ENCODE peak calls at places on chromosomes 1 and 21, in eight cellular contexts. One of them, this sample, is unnamed.

GRCh38 chr1:191901651-191902050 is 256.6 kb upstream of the RGS18 start:
- DNase-seq in GM20000: no peak
- DNase-seq in mammary epithelial cell: peak; percentile 13
- DNase-seq in type B pancreatic cell: no peak
- DNase-seq in astrocyte: no peak
- DNase-seq in cardiac fibroblast: no peak
- DNase-seq in BJ: no peak
- DNase-seq in right atrium auricular region: no peak
- DNase-seq in this sample: no peak

GRCh38 chr21:31559368-31560119 is 99.9 kb upstream of the SOD1 start:
- DNase-seq in GM20000: peak; percentile 81
- DNase-seq in mammary epithelial cell: peak; percentile 94
- DNase-seq in type B pancreatic cell: peak; percentile 98
- DNase-seq in astrocyte: peak; percentile 96
- DNase-seq in cardiac fibroblast: peak; percentile 90
- DNase-seq in BJ: peak; percentile 3
- DNase-seq in right atrium auricular region: peak; percentile 86
- DNase-seq in this sample: peak; percentile 94

GRCh38 chr21:20875741-20876140 is 122.5 kb upstream of the NCAM2 start:
- DNase-seq in GM20000: no peak
- DNase-seq in mammary epithelial cell: no peak
- DNase-seq in type B pancreatic cell: no peak
- DNase-seq in astrocyte: no peak
- DNase-seq in cardiac fibroblast: no peak
- DNase-seq in BJ: no peak
- DNase-seq in right atrium auricular region: no peak
- DNase-seq in this sample: no peak

GRCh38 chr1:67214420-67215174 is 48.3 kb downstream of the IL23R start:
- DNase-seq in GM20000: peak; percentile 16
- DNase-seq in mammary epithelial cell: peak; percentile 38
- DNase-seq in type B pancreatic cell: no peak
- DNase-seq in astrocyte: peak; percentile 8
- DNase-seq in cardiac fibroblast: peak; percentile 51
- DNase-seq in BJ: no peak
- DNase-seq in right atrium auricular region: no peak
- DNase-seq in this sample: peak; percentile 64

GRCh38 chr1:210089848-210090247 is 142.7 kb upstream of the SERTAD4 start:
- DNase-seq in GM20000: no peak
- DNase-seq in mammary epithelial cell: no peak
- DNase-seq in type B pancreatic cell: no peak
- DNase-seq in astrocyte: no peak
- DNase-seq in cardiac fibroblast: peak; percentile 11
- DNase-seq in BJ: no peak
- DNase-seq in right atrium auricular region: no peak
- DNase-seq in this sample: no peak

GRCh38 chr1:55869050-55869449 is 653.9 kb upstream of the USP24 start:
- DNase-seq in GM20000: no peak
- DNase-seq in mammary epithelial cell: no peak
- DNase-seq in type B pancreatic cell: no peak
- DNase-seq in astrocyte: peak; percentile 23
- DNase-seq in cardiac fibroblast: no peak
- DNase-seq in BJ: no peak
- DNase-seq in right atrium auricular region: peak; percentile 59
- DNase-seq in this sample: no peak

GRCh38 chr1:247212012-247212411 is 40.2 kb upstream of the ZNF124 start:
- DNase-seq in GM20000: peak; percentile 78
- DNase-seq in mammary epithelial cell: peak; percentile 39
- DNase-seq in type B pancreatic cell: no peak
- DNase-seq in astrocyte: no peak
- DNase-seq in cardiac fibroblast: no peak
- DNase-seq in BJ: no peak
- DNase-seq in right atrium auricular region: no peak
- DNase-seq in this sample: no peak

GRCh38 chr1:201649776-201650607 is 111.1 kb downstream of the NAV1 start:
- DNase-seq in GM20000: peak; percentile 29
- DNase-seq in mammary epithelial cell: no peak
- DNase-seq in type B pancreatic cell: peak; percentile 84
- DNase-seq in astrocyte: peak; percentile 69
- DNase-seq in cardiac fibroblast: peak; percentile 77
- DNase-seq in BJ: no peak
- DNase-seq in right atrium auricular region: peak; percentile 78
- DNase-seq in this sample: peak; percentile 64

GRCh38 chr1:207659545-207660148 is 14.7 kb downstream of the CR1L start:
- DNase-seq in GM20000: no peak
- DNase-seq in mammary epithelial cell: no peak
- DNase-seq in type B pancreatic cell: no peak
- DNase-seq in astrocyte: no peak
- DNase-seq in cardiac fibroblast: no peak
- DNase-seq in BJ: no peak
- DNase-seq in right atrium auricular region: no peak
- DNase-seq in this sample: peak; percentile 62

GRCh38 chr1:241253491-241253890 is 103.5 kb downstream of the RGS7 start:
- DNase-seq in GM20000: no peak
- DNase-seq in mammary epithelial cell: no peak
- DNase-seq in type B pancreatic cell: no peak
- DNase-seq in astrocyte: peak; percentile 10
- DNase-seq in cardiac fibroblast: peak; percentile 76
- DNase-seq in BJ: peak; percentile 32
- DNase-seq in right atrium auricular region: no peak
- DNase-seq in this sample: no peak

GRCh38 chr1:176566004-176566975 is 103.3 kb downstream of the PAPPA2 start:
- DNase-seq in GM20000: no peak
- DNase-seq in mammary epithelial cell: no peak
- DNase-seq in type B pancreatic cell: no peak
- DNase-seq in astrocyte: peak; percentile 7
- DNase-seq in cardiac fibroblast: peak; percentile 6
- DNase-seq in BJ: no peak
- DNase-seq in right atrium auricular region: no peak
- DNase-seq in this sample: no peak

GRCh38 chr1:157992031-157992568 is 1.3 kb upstream of the KIRREL1 start:
- DNase-seq in GM20000: peak; percentile 84
- DNase-seq in mammary epithelial cell: peak; percentile 55
- DNase-seq in type B pancreatic cell: no peak
- DNase-seq in astrocyte: peak; percentile 31
- DNase-seq in cardiac fibroblast: peak; percentile 77
- DNase-seq in BJ: no peak
- DNase-seq in right atrium auricular region: peak; percentile 83
- DNase-seq in this sample: peak; percentile 83

GRCh38 chr1:166813508-166814223 is 25.6 kb upstream of the POGK start:
- DNase-seq in GM20000: no peak
- DNase-seq in mammary epithelial cell: no peak
- DNase-seq in type B pancreatic cell: no peak
- DNase-seq in astrocyte: no peak
- DNase-seq in cardiac fibroblast: no peak
- DNase-seq in BJ: no peak
- DNase-seq in right atrium auricular region: no peak
- DNase-seq in this sample: no peak

GRCh38 chr1:26016258-26016943 is 5.2 kb upstream of the EXTL1 start:
- DNase-seq in GM20000: peak; percentile 60
- DNase-seq in mammary epithelial cell: no peak
- DNase-seq in type B pancreatic cell: no peak
- DNase-seq in astrocyte: peak; percentile 57
- DNase-seq in cardiac fibroblast: no peak
- DNase-seq in BJ: no peak
- DNase-seq in right atrium auricular region: no peak
- DNase-seq in this sample: no peak

GRCh38 chr1:170097449-170097948 is 23.0 kb upstream of the KIFAP3 start:
- DNase-seq in GM20000: no peak
- DNase-seq in mammary epithelial cell: no peak
- DNase-seq in type B pancreatic cell: no peak
- DNase-seq in astrocyte: no peak
- DNase-seq in cardiac fibroblast: no peak
- DNase-seq in BJ: no peak
- DNase-seq in right atrium auricular region: no peak
- DNase-seq in this sample: no peak

GRCh38 chr21:43306911-43307676 is 119.8 kb downstream of the SIK1 start:
- DNase-seq in GM20000: peak; percentile 72
- DNase-seq in mammary epithelial cell: peak; percentile 92
- DNase-seq in type B pancreatic cell: no peak
- DNase-seq in astrocyte: peak; percentile 57
- DNase-seq in cardiac fibroblast: peak; percentile 62
- DNase-seq in BJ: no peak
- DNase-seq in right atrium auricular region: no peak
- DNase-seq in this sample: peak; percentile 40

GRCh38 chr21:39025198-39025597 is 158.1 kb downstream of the PSMG1 start:
- DNase-seq in GM20000: no peak
- DNase-seq in mammary epithelial cell: no peak
- DNase-seq in type B pancreatic cell: no peak
- DNase-seq in astrocyte: no peak
- DNase-seq in cardiac fibroblast: no peak
- DNase-seq in BJ: no peak
- DNase-seq in right atrium auricular region: no peak
- DNase-seq in this sample: no peak

GRCh38 chr21:39022035-39022900 is 161.0 kb downstream of the PSMG1 start:
- DNase-seq in GM20000: no peak
- DNase-seq in mammary epithelial cell: no peak
- DNase-seq in type B pancreatic cell: no peak
- DNase-seq in astrocyte: no peak
- DNase-seq in cardiac fibroblast: no peak
- DNase-seq in BJ: no peak
- DNase-seq in right atrium auricular region: no peak
- DNase-seq in this sample: no peak

GRCh38 chr21:39021475-39021832 is 161.8 kb downstream of the PSMG1 start:
- DNase-seq in GM20000: no peak
- DNase-seq in mammary epithelial cell: no peak
- DNase-seq in type B pancreatic cell: no peak
- DNase-seq in astrocyte: no peak
- DNase-seq in cardiac fibroblast: no peak
- DNase-seq in BJ: no peak
- DNase-seq in right atrium auricular region: no peak
- DNase-seq in this sample: no peak

GRCh38 chr21:39024538-39024937 is 158.7 kb downstream of the PSMG1 start:
- DNase-seq in GM20000: no peak
- DNase-seq in mammary epithelial cell: no peak
- DNase-seq in type B pancreatic cell: no peak
- DNase-seq in astrocyte: no peak
- DNase-seq in cardiac fibroblast: no peak
- DNase-seq in BJ: no peak
- DNase-seq in right atrium auricular region: no peak
- DNase-seq in this sample: no peak

GRCh38 chr21:39022901-39023693 is 160.2 kb downstream of the PSMG1 start:
- DNase-seq in GM20000: no peak
- DNase-seq in mammary epithelial cell: no peak
- DNase-seq in type B pancreatic cell: no peak
- DNase-seq in astrocyte: peak; percentile 66
- DNase-seq in cardiac fibroblast: peak; percentile 56
- DNase-seq in BJ: no peak
- DNase-seq in right atrium auricular region: no peak
- DNase-seq in this sample: no peak
- TF ChIP-seq CTCF in GM20000: no peak
- TF ChIP-seq CTCF in mammary epithelial cell: peak; percentile 35
- TF ChIP-seq CTCF in type B pancreatic cell: peak; percentile 46
- TF ChIP-seq CTCF in astrocyte: no peak
- TF ChIP-seq CTCF in cardiac fibroblast: no peak
- TF ChIP-seq CTCF in BJ: no peak
- TF ChIP-seq CTCF in right atrium auricular region: no peak
- TF ChIP-seq CTCF in this sample: no peak

GRCh38 chr1:236560213-236560771 is 36.5 kb downstream of the LGALS8 start:
- DNase-seq in GM20000: no peak
- DNase-seq in mammary epithelial cell: no peak
- DNase-seq in type B pancreatic cell: no peak
- DNase-seq in astrocyte: no peak
- DNase-seq in cardiac fibroblast: no peak
- DNase-seq in BJ: no peak
- DNase-seq in right atrium auricular region: no peak
- DNase-seq in this sample: no peak
- TF ChIP-seq CTCF in GM20000: no peak
- TF ChIP-seq CTCF in mammary epithelial cell: no peak
- TF ChIP-seq CTCF in type B pancreatic cell: no peak
- TF ChIP-seq CTCF in astrocyte: no peak
- TF ChIP-seq CTCF in cardiac fibroblast: peak; percentile 4
- TF ChIP-seq CTCF in BJ: no peak
- TF ChIP-seq CTCF in right atrium auricular region: no peak
- TF ChIP-seq CTCF in this sample: no peak

DNA sequence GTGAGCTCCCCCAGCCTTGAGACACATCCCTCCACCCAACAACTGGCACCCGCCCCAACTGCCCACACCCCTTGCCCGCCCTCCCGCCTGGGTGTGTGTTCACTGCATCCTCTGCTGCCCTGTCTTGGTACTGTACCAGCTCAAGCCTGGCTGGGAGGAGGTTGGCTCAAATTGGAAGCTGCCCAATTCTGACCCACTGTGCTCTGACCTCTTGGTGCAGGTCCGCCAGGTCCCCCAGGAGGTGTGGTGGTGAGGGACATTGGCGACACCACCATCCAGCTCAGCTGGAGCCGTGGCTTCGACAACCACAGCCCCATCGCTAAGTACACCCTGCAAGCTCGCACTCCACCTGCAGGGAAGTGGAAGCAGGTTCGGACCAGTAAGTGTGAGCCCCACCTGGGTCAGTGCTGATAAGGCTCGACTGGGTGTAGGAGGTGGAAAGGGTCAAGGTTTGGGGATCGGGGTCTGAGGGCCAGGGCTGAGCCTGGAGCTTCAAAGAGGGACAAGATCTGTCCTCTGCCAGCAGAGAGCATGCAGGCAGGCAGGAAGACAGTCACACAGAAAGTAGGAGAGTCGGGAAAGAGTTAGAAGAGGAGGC is 17.9 kb downstream of the TMEM81 start:
- DNase-seq in GM20000: no peak
- DNase-seq in mammary epithelial cell: no peak
- DNase-seq in type B pancreatic cell: no peak
- DNase-seq in astrocyte: no peak
- DNase-seq in cardiac fibroblast: no peak
- DNase-seq in BJ: no peak
- DNase-seq in right atrium auricular region: no peak
- DNase-seq in this sample: no peak
- TF ChIP-seq CTCF in GM20000: no peak
- TF ChIP-seq CTCF in mammary epithelial cell: no peak
- TF ChIP-seq CTCF in type B pancreatic cell: peak; percentile 32
- TF ChIP-seq CTCF in astrocyte: peak; percentile 6
- TF ChIP-seq CTCF in cardiac fibroblast: no peak
- TF ChIP-seq CTCF in BJ: peak; percentile 19
- TF ChIP-seq CTCF in right atrium auricular region: no peak
- TF ChIP-seq CTCF in this sample: no peak

GRCh38 chr1:165630629-165631402 is at the start of gene MGST3:
- DNase-seq in GM20000: peak; percentile 90
- DNase-seq in mammary epithelial cell: peak; percentile 94
- DNase-seq in type B pancreatic cell: peak; percentile 92
- DNase-seq in astrocyte: peak; percentile 96
- DNase-seq in cardiac fibroblast: peak; percentile 99
- DNase-seq in BJ: peak; percentile 82
- DNase-seq in right atrium auricular region: peak; percentile 96
- DNase-seq in this sample: peak; percentile 96

GRCh38 chr1:165632491-165632890 is 1.5 kb downstream of the MGST3 start:
- DNase-seq in GM20000: no peak
- DNase-seq in mammary epithelial cell: no peak
- DNase-seq in type B pancreatic cell: no peak
- DNase-seq in astrocyte: no peak
- DNase-seq in cardiac fibroblast: peak; percentile 9
- DNase-seq in BJ: no peak
- DNase-seq in right atrium auricular region: no peak
- DNase-seq in this sample: no peak

GRCh38 chr1:165629848-165630628 is 996 bp upstream of the MGST3 start:
- DNase-seq in GM20000: no peak
- DNase-seq in mammary epithelial cell: no peak
- DNase-seq in type B pancreatic cell: no peak
- DNase-seq in astrocyte: no peak
- DNase-seq in cardiac fibroblast: no peak
- DNase-seq in BJ: no peak
- DNase-seq in right atrium auricular region: no peak
- DNase-seq in this sample: no peak

GRCh38 chr1:165632152-165632469 is 1.1 kb downstream of the MGST3 start:
- DNase-seq in GM20000: no peak
- DNase-seq in mammary epithelial cell: no peak
- DNase-seq in type B pancreatic cell: no peak
- DNase-seq in astrocyte: no peak
- DNase-seq in cardiac fibroblast: no peak
- DNase-seq in BJ: no peak
- DNase-seq in right atrium auricular region: no peak
- DNase-seq in this sample: no peak

GRCh38 chr1:165631403-165632151 is 543 bp downstream of the MGST3 start:
- DNase-seq in GM20000: peak; percentile 32
- DNase-seq in mammary epithelial cell: peak; percentile 90
- DNase-seq in type B pancreatic cell: peak; percentile 75
- DNase-seq in astrocyte: peak; percentile 87
- DNase-seq in cardiac fibroblast: peak; percentile 87
- DNase-seq in BJ: peak; percentile 53
- DNase-seq in right atrium auricular region: peak; percentile 78
- DNase-seq in this sample: peak; percentile 73
- TF ChIP-seq CTCF in GM20000: no peak
- TF ChIP-seq CTCF in mammary epithelial cell: peak; percentile 11
- TF ChIP-seq CTCF in type B pancreatic cell: peak; percentile 24
- TF ChIP-seq CTCF in astrocyte: no peak
- TF ChIP-seq CTCF in cardiac fibroblast: peak; percentile 5
- TF ChIP-seq CTCF in BJ: peak; percentile 41
- TF ChIP-seq CTCF in right atrium auricular region: no peak
- TF ChIP-seq CTCF in this sample: no peak